ENCODE peak calls at places on chromosomes 2 and 18, in five cellular contexts. Q, U, Z, P and C are unnamed samples. For H3K4me1, the result is how much of the 10 kb centered on the place peaks cover.

GRCh38 chr2:138846216-138846821 is 66.1 kb upstream of the NXPH2 start:
- DNase-seq in Q (peak), P (peak), Z (peak), U (no peak), C (peak)

GRCh38 chr2:96082211-96083063 is 33.9 kb downstream of the ADRA2B start:
- DNase-seq in P (no peak), U (no peak), Q (no peak), Z (no peak), C (no peak)

GRCh38 chr2:232633413-232634318 is at the start of gene EFHD1:
- DNase-seq in U (peak), P (peak), Q (peak), Z (peak), C (peak)

GRCh38 chr2:69577467-69578200 is 65.9 kb downstream of the AAK1 start:
- DNase-seq in Q (no peak), U (no peak), P (no peak), Z (no peak), C (no peak)

GRCh38 chr2:85772841-85773491 is 19.2 kb downstream of the ATOH8 start:
- DNase-seq in P (no peak), U (no peak), Z (no peak), Q (no peak), C (no peak)

GRCh38 chr2:102505290-102505689 is 32.3 kb downstream of the SLC9A4 start:
- DNase-seq in Z (no peak), P (peak), U (no peak), Q (peak), C (no peak)

GRCh38 chr2:190466819-190467444 is 58.8 kb downstream of the MFSD6 start:
- DNase-seq in P (no peak), Q (peak), Z (peak), U (no peak), C (no peak)

GRCh38 chr2:20444113-20444992 is 2.5 kb upstream of the RHOB start:
- DNase-seq in Z (peak), Q (no peak), U (no peak), P (peak), C (peak)

GRCh38 chr2:172285010-172285621 is 142.3 kb upstream of the ITGA6 start:
- DNase-seq in Z (peak), Q (peak), P (peak), U (peak), C (peak)

GRCh38 chr2:218422403-218423086 is 3.6 kb downstream of the VIL1 start:
- DNase-seq in Q (no peak), Z (no peak), U (no peak), P (no peak), C (no peak)

GRCh38 chr18:79611040-79611681 is 68.4 kb upstream of the CTDP1 start:
- DNase-seq in Q (peak), U (peak), P (peak), Z (no peak), C (peak)

GRCh38 chr2:102657770-102658169 is 38.4 kb downstream of the SLC9A2 start:
- DNase-seq in Q (peak), Z (no peak), U (no peak), P (no peak), C (no peak)

GRCh38 chr2:47346107-47346506 is 56.8 kb upstream of the MSH2 start:
- DNase-seq in Z (no peak), U (no peak), Q (no peak), P (peak), C (no peak)

GRCh38 chr2:5959836-5960820 is 267.9 kb downstream of the SOX11 start:
- DNase-seq in P (no peak), U (no peak), Q (no peak), Z (no peak), C (no peak)

GRCh38 chr2:151498178-151498577 is 88.5 kb downstream of the RIF1 start:
- DNase-seq in P (peak), Q (no peak), U (no peak), Z (peak), C (no peak)

GRCh38 chr2:237418300-237418699 is 4.3 kb upstream of the COL6A3 start:
- DNase-seq in Z (no peak), P (no peak), U (no peak), Q (no peak), C (peak)

GRCh38 chr2:220143336-220143735 is 515.9 kb downstream of the SLC4A3 start:
- DNase-seq in U (peak), Q (peak), P (no peak), Z (no peak), C (peak)

GRCh38 chr2:51290725-51291124 is 258.8 kb upstream of the NRXN1 start:
- DNase-seq in Z (no peak), Q (no peak), P (no peak), U (peak), C (no peak)

GRCh38 chr2:11753886-11754704 is 7.7 kb downstream of the LPIN1 start:
- DNase-seq in P (no peak), Q (peak), Z (no peak), U (peak), C (peak)

GRCh38 chr2:56444339-56444738 is 260.5 kb downstream of the CCDC85A start:
- DNase-seq in U (no peak), Q (no peak), Z (peak), P (no peak), C (no peak)

GRCh38 chr18:61887838-61888237 is 5.0 kb downstream of the RNF152 start:
- DNase-seq in Q (no peak), U (no peak), Z (no peak), P (no peak), C (no peak)

GRCh38 chr2:181859123-181859522 is 32.4 kb upstream of the ITPRID2 start:
- DNase-seq in Q (no peak), Z (no peak), P (no peak), U (peak), C (no peak)

GRCh38 chr2:63866009-63866709 is 24.5 kb downstream of the UGP2 start:
- DNase-seq in Z (no peak), P (no peak), Q (no peak), U (no peak), C (peak)

GRCh38 chr2:202015035-202015345 is 18.7 kb upstream of the FZD7 start:
- DNase-seq in P (no peak), Q (no peak), Z (no peak), U (peak), C (no peak)

GRCh38 chr2:85131116-85131515 is 2.1 kb upstream of the TCF7L1 start:
- DNase-seq in P (peak), U (no peak), Q (no peak), Z (peak), C (peak)

GRCh38 chr2:127859712-127860085 is 1.7 kb upstream of the POLR2D start:
- DNase-seq in Q (peak), U (no peak), P (peak), Z (peak), C (peak)

GRCh38 chr2:235142588-235142987 is 190.8 kb downstream of the SH3BP4 start:
- DNase-seq in Q (no peak), P (no peak), Z (no peak), U (no peak), C (no peak)

GRCh38 chr18:41745166-41746049 is 209.6 kb upstream of the PIK3C3 start:
- DNase-seq in U (peak), Q (peak), Z (peak), P (peak), C (peak)

GRCh38 chr2:110783474-110783873 is 51.1 kb downstream of the ACOXL start:
- DNase-seq in Z (no peak), U (no peak), Q (no peak), P (no peak), C (no peak)

GRCh38 chr18:10094154-10094553 is 180.3 kb downstream of the VAPA start:
- DNase-seq in Q (peak), P (no peak), U (peak), Z (no peak), C (peak)

GRCh38 chr18:54775686-54776085 is 52.6 kb upstream of the RAB27B start:
- DNase-seq in Q (peak), U (peak), Z (no peak), P (peak), C (peak)

GRCh38 chr18:77870238-77870637 is 620.6 kb downstream of the GALR1 start:
- DNase-seq in Z (no peak), U (no peak), P (no peak), Q (no peak), C (no peak)
- H3K27ac ChIP-seq in Z (no peak), U (no peak), P (no peak), Q (no peak), C (no peak)

DNA sequence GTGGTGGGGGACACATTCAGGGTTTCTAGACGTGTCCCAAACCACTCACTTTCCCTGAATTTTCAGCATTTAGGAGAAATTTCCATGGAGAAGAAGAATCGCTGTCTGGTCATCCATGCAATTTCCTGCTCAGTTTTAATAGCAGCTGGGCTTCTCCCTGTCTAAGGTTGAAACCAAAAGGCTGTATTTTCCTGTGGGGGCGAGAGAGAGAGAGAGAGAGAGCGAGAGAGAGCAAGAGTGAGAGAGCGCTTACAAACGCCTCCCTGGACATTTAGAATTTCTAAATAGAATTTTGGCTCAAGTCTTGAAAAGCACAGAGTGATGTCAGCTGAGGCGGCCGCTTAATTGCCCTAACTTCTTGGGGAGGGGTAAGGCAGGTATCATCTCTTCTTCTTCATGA is 110.8 kb downstream of the SETBP1 start:
- DNase-seq in P (no peak), Z (no peak), Q (no peak), U (peak), C (peak)
- H3K4me1 ChIP-seq in P (under half), Z (under half), Q (under half), U (under half), C (under half)

DNA sequence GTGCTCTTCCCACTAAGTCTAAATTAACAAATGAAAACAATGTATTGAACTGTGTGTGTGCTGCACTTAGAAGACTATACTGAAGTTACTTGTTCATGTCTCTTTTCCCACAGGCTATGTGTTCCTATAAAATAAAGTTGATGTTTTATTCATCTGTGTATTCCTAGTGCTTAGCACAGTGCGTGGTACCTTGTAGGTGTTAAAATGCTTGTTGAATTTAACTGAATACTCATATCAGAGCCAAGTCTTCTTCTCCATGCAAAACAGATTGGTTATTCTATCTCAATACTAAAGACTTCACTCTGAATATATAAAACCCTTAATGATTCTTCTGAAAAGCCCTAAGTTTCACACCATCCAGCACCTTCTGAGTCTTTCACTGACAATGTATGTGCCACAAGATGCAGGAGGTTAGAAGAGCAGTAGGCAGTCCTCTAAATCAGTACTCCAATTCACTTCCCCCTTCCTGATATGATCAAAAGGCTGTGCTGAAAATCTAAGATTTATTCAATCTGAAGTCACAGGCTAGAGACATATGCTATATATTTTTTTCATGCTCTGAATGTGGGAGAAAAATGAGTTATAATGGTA is 231.7 kb upstream of the CCDC150 start:
- DNase-seq in Q (no peak), U (no peak), Z (no peak), P (no peak), C (no peak)
- H3K4me2 ChIP-seq in Q (no peak), U (no peak), Z (no peak), P (no peak), C (no peak)

GRCh38 chr18:2880473-2880872 is 33.7 kb downstream of the EMILIN2 start:
- DNase-seq in U (no peak), Q (no peak), Z (no peak), P (peak), C (no peak)

GRCh38 chr18:2883137-2883671 is 36.4 kb downstream of the EMILIN2 start:
- DNase-seq in U (no peak), Z (no peak), Q (no peak), P (no peak), C (no peak)

GRCh38 chr18:2881490-2882195 is 34.8 kb downstream of the EMILIN2 start:
- DNase-seq in Q (no peak), Z (no peak), P (no peak), U (peak), C (no peak)

GRCh38 chr18:2882201-2882600 is 35.4 kb downstream of the EMILIN2 start:
- DNase-seq in Q (no peak), Z (no peak), P (no peak), U (no peak), C (no peak)

DNA sequence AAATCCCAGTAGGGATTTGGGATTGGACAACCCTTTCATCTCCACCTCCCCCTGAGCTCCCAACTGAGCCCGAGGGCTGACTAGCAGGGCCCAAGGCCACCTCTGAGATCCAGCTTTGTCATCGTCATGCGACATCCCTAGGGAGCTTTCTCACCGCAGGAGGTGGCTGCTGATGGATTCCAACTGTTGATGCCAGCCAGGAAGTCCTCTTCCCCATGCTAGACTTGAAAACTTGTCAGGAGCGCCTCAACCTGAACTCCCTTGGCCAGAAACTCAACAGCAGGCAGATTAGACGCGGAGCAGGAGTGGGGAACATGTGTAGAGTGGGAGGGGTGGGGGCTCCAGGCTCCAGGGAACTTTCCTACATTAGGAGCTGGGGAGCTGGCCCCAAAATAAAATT is 34.3 kb downstream of the EMILIN2 start:
- DNase-seq in P (no peak), U (no peak), Q (no peak), Z (no peak), C (no peak)
- H3K27ac ChIP-seq in P (no peak), U (peak), Q (no peak), Z (no peak), C (peak)

DNA sequence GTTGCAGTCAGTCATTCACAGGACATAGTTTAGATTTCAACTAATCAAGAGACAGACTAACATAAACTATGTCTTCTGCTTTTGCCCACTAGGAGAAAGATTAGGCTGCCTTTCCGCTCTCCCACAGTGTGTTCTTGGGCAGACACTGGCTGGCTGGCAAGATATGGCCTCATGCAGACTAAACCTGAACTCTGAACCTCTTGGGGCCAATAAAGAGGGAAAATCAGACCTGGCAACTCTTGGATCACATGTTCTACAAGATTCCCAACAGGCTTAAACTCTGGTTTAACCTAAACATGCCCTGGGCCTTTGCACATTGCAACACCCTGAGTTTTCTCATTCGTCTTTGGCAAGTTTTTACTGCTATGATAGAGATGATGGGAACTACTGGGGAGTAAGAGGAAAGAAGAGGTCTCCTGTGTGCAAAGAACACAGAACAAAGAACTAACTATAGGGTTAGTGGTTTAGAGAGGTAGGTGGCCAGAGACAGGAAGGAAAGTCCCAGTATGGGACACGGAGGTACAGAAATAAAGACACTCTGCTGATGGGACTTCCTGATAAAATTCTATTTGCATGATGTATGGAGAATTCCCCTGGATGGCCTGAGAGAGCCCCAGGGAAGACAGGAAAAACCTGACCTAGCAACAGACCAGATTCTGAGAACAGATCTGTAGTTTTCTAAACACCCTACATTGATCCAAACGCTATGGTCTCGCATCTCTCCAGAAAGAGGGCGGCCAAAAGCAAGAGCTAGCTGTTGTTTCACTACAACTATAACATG is 2.0 kb upstream of the ATRAID start:
- DNase-seq in Q (peak), U (no peak), P (no peak), Z (no peak), C (peak)
- H3K4me1 ChIP-seq in Q (under half), U (under half), P (under half), Z (under half), C (under half)

GRCh38 chr2:55165567-55165966 is 66.5 kb downstream of the CLHC1 start:
- DNase-seq in Q (peak), P (no peak), Z (no peak), U (peak), C (peak)

GRCh38 chr2:55162284-55163006 is 69.6 kb downstream of the CLHC1 start:
- DNase-seq in Q (no peak), P (peak), U (no peak), Z (peak), C (no peak)

GRCh38 chr2:55163258-55163657 is 68.8 kb downstream of the CLHC1 start:
- DNase-seq in U (peak), Q (no peak), P (no peak), Z (no peak), C (peak)

GRCh38 chr2:55163895-55164509 is 68.1 kb downstream of the CLHC1 start:
- DNase-seq in Z (no peak), P (no peak), U (no peak), Q (no peak), C (no peak)

GRCh38 chr2:55164534-55165104 is 67.5 kb downstream of the CLHC1 start:
- DNase-seq in P (no peak), Q (no peak), U (no peak), Z (no peak), C (no peak)
- H3K4me2 ChIP-seq in P (no peak), Q (no peak), U (no peak), Z (no peak), C (no peak)

GRCh38 chr2:206080927-206081326 is 5.0 kb downstream of the INO80D start:
- DNase-seq in P (no peak), U (no peak), Z (no peak), Q (no peak), C (no peak)
- H3K27ac ChIP-seq in P (peak), U (no peak), Z (no peak), Q (no peak), C (no peak)

DNA sequence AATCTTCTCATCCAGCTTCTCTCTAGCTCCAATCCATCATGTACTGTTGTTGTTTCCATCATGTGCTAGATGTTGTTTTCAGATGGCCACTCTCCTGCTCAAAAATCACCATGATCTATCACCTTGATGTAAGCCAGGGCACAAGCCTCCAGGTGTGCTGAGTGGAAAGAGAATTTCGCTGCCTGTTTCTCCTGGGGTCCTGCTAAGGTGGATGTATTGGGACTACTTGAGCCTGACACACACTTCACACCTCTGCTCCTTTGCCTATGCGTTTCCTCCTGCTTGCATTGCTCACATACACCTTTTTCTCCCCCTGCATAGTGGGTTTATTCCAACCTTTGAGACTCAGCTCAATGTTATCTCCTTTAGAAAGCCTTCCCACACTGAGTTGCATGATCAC is 287.6 kb downstream of the CYRIA start:
- DNase-seq in P (no peak), U (no peak), Q (no peak), Z (no peak), C (no peak)
- H3K4me1 ChIP-seq in P (under half), U (under half), Q (under half), Z (under half), C (under half)

GRCh38 chr2:231457101-231457500 is 7.2 kb downstream of the NCL start:
- DNase-seq in U (no peak), Z (no peak), P (no peak), Q (no peak), C (peak)

GRCh38 chr2:231458368-231458767 is 5.9 kb downstream of the NCL start:
- DNase-seq in Q (no peak), Z (no peak), U (no peak), P (no peak), C (no peak)

GRCh38 chr2:231461516-231461971 is 2.7 kb downstream of the NCL start:
- DNase-seq in U (no peak), P (no peak), Q (no peak), Z (no peak), C (no peak)

GRCh38 chr2:231462729-231463465 is 1.4 kb downstream of the NCL start:
- DNase-seq in P (no peak), Z (no peak), Q (peak), U (no peak), C (no peak)

DNA sequence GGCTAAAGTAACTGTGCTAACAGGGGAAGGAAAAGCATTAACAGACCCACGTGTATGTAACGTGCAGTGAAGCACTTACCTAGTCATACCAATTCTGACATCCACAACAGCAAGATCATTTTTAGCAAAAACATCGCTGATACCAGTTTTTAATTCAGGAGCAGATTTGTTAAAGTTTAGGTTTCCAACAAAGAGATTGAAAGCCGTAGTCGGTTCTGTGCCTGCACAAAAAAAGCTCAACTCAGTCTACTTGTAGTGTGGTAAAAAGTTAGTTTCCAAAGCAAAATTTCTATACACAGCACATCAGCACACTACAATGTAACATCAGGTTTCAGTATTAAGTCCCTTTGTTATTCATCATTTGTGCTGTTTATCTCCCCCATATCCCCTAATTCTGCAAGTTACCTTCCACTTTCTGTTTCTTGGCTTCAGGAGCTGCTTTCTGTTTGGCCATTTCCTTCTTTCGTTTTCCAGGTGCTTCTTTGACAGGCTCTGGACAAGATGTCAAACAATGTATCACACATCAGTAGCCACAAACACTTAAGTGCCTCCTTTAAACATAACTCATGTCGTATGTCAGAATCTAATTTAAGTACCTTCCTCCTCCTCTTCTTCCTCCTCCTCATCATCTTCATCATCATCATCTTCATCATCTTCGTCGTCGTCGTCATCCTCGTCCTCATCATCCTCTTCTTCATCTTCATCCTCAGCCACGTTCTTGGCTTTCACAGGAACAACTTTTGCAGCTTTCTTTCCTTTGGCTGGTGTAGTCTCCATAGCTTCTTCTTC is 4.0 kb downstream of the NCL start:
- DNase-seq in P (no peak), U (no peak), Z (no peak), Q (no peak), C (no peak)
- H3K4me2 ChIP-seq in P (peak), U (no peak), Z (no peak), Q (no peak), C (no peak)